ENCODE peak calls at places on chromosomes 16 and 17, in five cellular contexts. N is HFF-Myc, G is MV-4-11, C is GOT3, M is NCI-H187. P is an unnamed sample.
A peak's percentile ranks its signal among the peaks of the same experiment; 100 is the strongest.

GRCh38 chr16:56609463-56609921 is 1.1 kb downstream of the MT2A start:
- DNase-seq in N (no peak), G (peak; percentile 97), C (no peak), M (peak; percentile 6), P (peak; percentile 45)

GRCh38 chr17:62089296-62089695 is 24.2 kb upstream of the MED13 start:
- DNase-seq in N (no peak), G (no peak), C (no peak), M (no peak), P (no peak)

GRCh38 chr17:13953871-13954270 is 115.4 kb upstream of the COX10 start:
- DNase-seq in N (no peak), G (no peak), C (no peak), M (no peak), P (no peak)

GRCh38 chr16:27776556-27776955 is 226.6 kb downstream of the KATNIP start:
- DNase-seq in N (no peak), G (no peak), C (no peak), M (no peak), P (no peak)

GRCh38 chr17:66865151-66865550 is 30.2 kb downstream of the CACNG5 start:
- DNase-seq in N (no peak), G (no peak), C (no peak), M (no peak), P (no peak)

GRCh38 chr16:2764718-2765117 is 12.3 kb downstream of the SRRM2 start:
- DNase-seq in N (no peak), G (no peak), C (no peak), M (no peak), P (no peak)

GRCh38 chr17:68205251-68205807 is 42.5 kb upstream of the AMZ2 start:
- DNase-seq in N (peak; percentile 43), G (peak; percentile 73), C (peak; percentile 51), M (peak; percentile 74), P (peak; percentile 72)

GRCh38 chr17:4887581-4887980 is 11.8 kb upstream of the C17orf107 start:
- DNase-seq in N (no peak), G (no peak), C (no peak), M (no peak), P (no peak)

GRCh38 chr17:82267575-82268379 is 5.7 kb downstream of the CSNK1D start:
- DNase-seq in N (peak; percentile 72), G (peak; percentile 91), C (peak; percentile 50), M (no peak), P (no peak)

GRCh38 chr17:75693500-75694481 is 26.7 kb downstream of the SAP30BP start:
- DNase-seq in N (peak; percentile 88), G (no peak), C (no peak), M (no peak), P (peak; percentile 55)

GRCh38 chr17:49957350-49957749 is 11.6 kb upstream of the DLX4 start:
- DNase-seq in N (no peak), G (no peak), C (no peak), M (no peak), P (no peak)

GRCh38 chr16:85690469-85691064 is 1.8 kb upstream of the GINS2 start:
- DNase-seq in N (no peak), G (no peak), C (no peak), M (no peak), P (no peak)